ENCODE peak calls at places on chromosome 4, in eight cellular contexts. One of them, this sample, is unnamed.

GRCh38 chr4:147108409-147108808 is 162.7 kb upstream of the TTC29 start:
- DNase-seq in retinal pigment epithelial cell: no peak
- DNase-seq in IMR-90: peak; percentile 65
- DNase-seq in Karpas-422: no peak
- DNase-seq in upper lobe of left lung: no peak
- DNase-seq in small intestine: no peak
- DNase-seq in right cardiac atrium: no peak
- DNase-seq in cardiac muscle cell: peak; percentile 21
- DNase-seq in this sample: no peak

GRCh38 chr4:751676-752075 is 46.0 kb downstream of the PCGF3 start:
- DNase-seq in retinal pigment epithelial cell: no peak
- DNase-seq in IMR-90: no peak
- DNase-seq in Karpas-422: no peak
- DNase-seq in upper lobe of left lung: no peak
- DNase-seq in small intestine: no peak
- DNase-seq in right cardiac atrium: no peak
- DNase-seq in cardiac muscle cell: no peak
- DNase-seq in this sample: no peak

GRCh38 chr4:42015438-42015837 is 25.1 kb downstream of the SLC30A9 start:
- DNase-seq in retinal pigment epithelial cell: no peak
- DNase-seq in IMR-90: no peak
- DNase-seq in Karpas-422: no peak
- DNase-seq in upper lobe of left lung: no peak
- DNase-seq in small intestine: no peak
- DNase-seq in right cardiac atrium: no peak
- DNase-seq in cardiac muscle cell: no peak
- DNase-seq in this sample: no peak

GRCh38 chr4:79050521-79050880 is 111.3 kb upstream of the PAQR3 start:
- DNase-seq in retinal pigment epithelial cell: no peak
- DNase-seq in IMR-90: no peak
- DNase-seq in Karpas-422: no peak
- DNase-seq in upper lobe of left lung: no peak
- DNase-seq in small intestine: peak; percentile 66
- DNase-seq in right cardiac atrium: no peak
- DNase-seq in cardiac muscle cell: no peak
- DNase-seq in this sample: no peak

GRCh38 chr4:114364857-114365256 is 233.8 kb upstream of the UGT8 start:
- DNase-seq in retinal pigment epithelial cell: peak; percentile 30
- DNase-seq in IMR-90: peak; percentile 92
- DNase-seq in Karpas-422: no peak
- DNase-seq in upper lobe of left lung: no peak
- DNase-seq in small intestine: no peak
- DNase-seq in right cardiac atrium: no peak
- DNase-seq in cardiac muscle cell: peak; percentile 61
- DNase-seq in this sample: no peak

GRCh38 chr4:139537292-139537691 is 18.7 kb downstream of the SETD7 start:
- DNase-seq in retinal pigment epithelial cell: no peak
- DNase-seq in IMR-90: no peak
- DNase-seq in Karpas-422: no peak
- DNase-seq in upper lobe of left lung: no peak
- DNase-seq in small intestine: no peak
- DNase-seq in right cardiac atrium: no peak
- DNase-seq in cardiac muscle cell: no peak
- DNase-seq in this sample: no peak

GRCh38 chr4:13483142-13484044 is 747 bp downstream of the RAB28 start:
- DNase-seq in retinal pigment epithelial cell: peak; percentile 33
- DNase-seq in IMR-90: peak; percentile 74
- DNase-seq in Karpas-422: peak; percentile 77
- DNase-seq in upper lobe of left lung: peak; percentile 56
- DNase-seq in small intestine: peak; percentile 32
- DNase-seq in right cardiac atrium: peak; percentile 63
- DNase-seq in cardiac muscle cell: peak; percentile 79
- DNase-seq in this sample: peak; percentile 30

GRCh38 chr4:56976878-56977320 is 507 bp downstream of the NOA1 start:
- DNase-seq in retinal pigment epithelial cell: no peak
- DNase-seq in IMR-90: no peak
- DNase-seq in Karpas-422: peak; percentile 74
- DNase-seq in upper lobe of left lung: peak; percentile 81
- DNase-seq in small intestine: peak; percentile 65
- DNase-seq in right cardiac atrium: peak; percentile 28
- DNase-seq in cardiac muscle cell: no peak
- DNase-seq in this sample: no peak

GRCh38 chr4:7463584-7464258 is 29.0 kb upstream of the PSAPL1 start:
- DNase-seq in retinal pigment epithelial cell: no peak
- DNase-seq in IMR-90: no peak
- DNase-seq in Karpas-422: no peak
- DNase-seq in upper lobe of left lung: no peak
- DNase-seq in small intestine: no peak
- DNase-seq in right cardiac atrium: no peak
- DNase-seq in cardiac muscle cell: peak; percentile 4
- DNase-seq in this sample: no peak

GRCh38 chr4:116400480-116400879 is 684.9 kb downstream of the TRAM1L1 start:
- DNase-seq in retinal pigment epithelial cell: no peak
- DNase-seq in IMR-90: no peak
- DNase-seq in Karpas-422: no peak
- DNase-seq in upper lobe of left lung: no peak
- DNase-seq in small intestine: no peak
- DNase-seq in right cardiac atrium: no peak
- DNase-seq in cardiac muscle cell: no peak
- DNase-seq in this sample: no peak

GRCh38 chr4:157096439-157096838 is 20.5 kb downstream of the GLRB start:
- DNase-seq in retinal pigment epithelial cell: no peak
- DNase-seq in IMR-90: no peak
- DNase-seq in Karpas-422: no peak
- DNase-seq in upper lobe of left lung: no peak
- DNase-seq in small intestine: no peak
- DNase-seq in right cardiac atrium: no peak
- DNase-seq in cardiac muscle cell: no peak
- DNase-seq in this sample: no peak

GRCh38 chr4:158016511-158016910 is 156.3 kb downstream of the GASK1B start:
- DNase-seq in retinal pigment epithelial cell: no peak
- DNase-seq in IMR-90: peak; percentile 56
- DNase-seq in Karpas-422: no peak
- DNase-seq in upper lobe of left lung: no peak
- DNase-seq in small intestine: no peak
- DNase-seq in right cardiac atrium: no peak
- DNase-seq in cardiac muscle cell: peak; percentile 79
- DNase-seq in this sample: no peak

GRCh38 chr4:4274226-4274625 is 15.7 kb downstream of the LYAR start:
- DNase-seq in retinal pigment epithelial cell: no peak
- DNase-seq in IMR-90: no peak
- DNase-seq in Karpas-422: no peak
- DNase-seq in upper lobe of left lung: no peak
- DNase-seq in small intestine: no peak
- DNase-seq in right cardiac atrium: no peak
- DNase-seq in cardiac muscle cell: no peak
- DNase-seq in this sample: no peak

GRCh38 chr4:109077486-109077885 is 225.0 kb downstream of the COL25A1 start:
- DNase-seq in retinal pigment epithelial cell: no peak
- DNase-seq in IMR-90: no peak
- DNase-seq in Karpas-422: no peak
- DNase-seq in upper lobe of left lung: no peak
- DNase-seq in small intestine: no peak
- DNase-seq in right cardiac atrium: no peak
- DNase-seq in cardiac muscle cell: peak; percentile 11
- DNase-seq in this sample: no peak

GRCh38 chr4:3812211-3812934 is 46.2 kb downstream of the ADRA2C start:
- DNase-seq in retinal pigment epithelial cell: no peak
- DNase-seq in IMR-90: no peak
- DNase-seq in Karpas-422: no peak
- DNase-seq in upper lobe of left lung: no peak
- DNase-seq in small intestine: no peak
- DNase-seq in right cardiac atrium: peak; percentile 3
- DNase-seq in cardiac muscle cell: no peak
- DNase-seq in this sample: no peak

GRCh38 chr4:139552506-139552905 is 3.5 kb downstream of the SETD7 start:
- DNase-seq in retinal pigment epithelial cell: no peak
- DNase-seq in IMR-90: peak; percentile 53
- DNase-seq in Karpas-422: no peak
- DNase-seq in upper lobe of left lung: no peak
- DNase-seq in small intestine: no peak
- DNase-seq in right cardiac atrium: no peak
- DNase-seq in cardiac muscle cell: peak; percentile 41
- DNase-seq in this sample: no peak

GRCh38 chr4:169993531-169993930 is 32.7 kb downstream of the MFAP3L start:
- DNase-seq in retinal pigment epithelial cell: no peak
- DNase-seq in IMR-90: no peak
- DNase-seq in Karpas-422: no peak
- DNase-seq in upper lobe of left lung: no peak
- DNase-seq in small intestine: no peak
- DNase-seq in right cardiac atrium: no peak
- DNase-seq in cardiac muscle cell: no peak
- DNase-seq in this sample: no peak

GRCh38 chr4:176238157-176238608 is 30.8 kb downstream of the ASB5 start:
- DNase-seq in retinal pigment epithelial cell: peak; percentile 74
- DNase-seq in IMR-90: peak; percentile 87
- DNase-seq in Karpas-422: no peak
- DNase-seq in upper lobe of left lung: no peak
- DNase-seq in small intestine: no peak
- DNase-seq in right cardiac atrium: no peak
- DNase-seq in cardiac muscle cell: peak; percentile 74
- DNase-seq in this sample: no peak

GRCh38 chr4:80033581-80033980 is 39.4 kb downstream of the ANTXR2 start:
- DNase-seq in retinal pigment epithelial cell: no peak
- DNase-seq in IMR-90: no peak
- DNase-seq in Karpas-422: no peak
- DNase-seq in upper lobe of left lung: no peak
- DNase-seq in small intestine: no peak
- DNase-seq in right cardiac atrium: no peak
- DNase-seq in cardiac muscle cell: no peak
- DNase-seq in this sample: no peak

GRCh38 chr4:169492436-169493163 is 119.8 kb downstream of the NEK1 start:
- DNase-seq in retinal pigment epithelial cell: no peak
- DNase-seq in IMR-90: peak; percentile 44
- DNase-seq in Karpas-422: peak; percentile 67
- DNase-seq in upper lobe of left lung: no peak
- DNase-seq in small intestine: peak; percentile 45
- DNase-seq in right cardiac atrium: no peak
- DNase-seq in cardiac muscle cell: peak; percentile 56
- DNase-seq in this sample: peak; percentile 53

GRCh38 chr4:121182296-121182695 is 18.2 kb upstream of the TNIP3 start:
- DNase-seq in retinal pigment epithelial cell: peak; percentile 23
- DNase-seq in IMR-90: peak; percentile 33
- DNase-seq in Karpas-422: peak; percentile 62
- DNase-seq in upper lobe of left lung: no peak
- DNase-seq in small intestine: peak; percentile 45
- DNase-seq in right cardiac atrium: no peak
- DNase-seq in cardiac muscle cell: peak; percentile 32
- DNase-seq in this sample: peak; percentile 84
- H3K4me3 ChIP-seq in retinal pigment epithelial cell: no peak overlapping the region
- H3K4me3 ChIP-seq in IMR-90: peak overlapping the region; percentile 10
- H3K4me3 ChIP-seq in Karpas-422: peak overlapping the region; percentile 49
- H3K4me3 ChIP-seq in upper lobe of left lung: no peak overlapping the region
- H3K4me3 ChIP-seq in small intestine: no peak overlapping the region
- H3K4me3 ChIP-seq in right cardiac atrium: no peak overlapping the region
- H3K4me3 ChIP-seq in cardiac muscle cell: no peak overlapping the region
- H3K4me3 ChIP-seq in this sample: peak overlapping the region; percentile 41

DNA sequence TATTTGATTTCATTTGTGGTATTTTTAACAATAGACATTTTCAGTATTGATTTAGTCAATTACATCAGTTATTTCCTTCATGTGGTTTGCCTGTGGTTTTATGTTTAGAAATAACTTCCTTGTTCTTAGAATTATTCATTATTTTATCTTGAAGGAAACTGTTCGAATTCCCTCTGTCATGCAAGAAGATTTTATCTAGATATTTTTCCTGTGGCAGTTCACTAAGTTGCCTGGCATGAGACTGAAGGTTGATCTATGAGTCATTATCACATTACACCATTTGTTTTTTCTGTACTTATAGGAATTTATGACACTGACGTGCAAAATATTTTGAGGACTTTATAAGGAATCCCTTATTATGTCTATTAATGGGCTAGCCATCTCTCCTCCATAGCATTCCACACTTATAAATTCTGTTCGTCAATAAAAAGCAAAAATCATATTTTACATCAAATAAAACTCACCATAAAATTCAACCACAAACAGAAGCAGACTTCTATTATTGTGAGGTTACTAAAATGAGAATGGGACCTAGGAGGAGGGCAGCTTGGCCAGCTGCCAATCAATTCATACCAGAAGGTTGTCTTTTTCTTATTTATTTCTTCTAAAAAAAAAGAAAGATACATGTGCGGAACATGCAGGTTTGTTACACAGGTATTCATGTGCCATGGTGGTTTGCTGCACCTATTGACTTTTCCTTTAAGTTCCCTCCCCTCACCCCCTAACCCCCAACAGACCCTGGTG is 179.0 kb downstream of the KCNIP4 start:
- DNase-seq in retinal pigment epithelial cell: peak; percentile 78
- DNase-seq in IMR-90: peak; percentile 47
- DNase-seq in Karpas-422: no peak
- DNase-seq in upper lobe of left lung: no peak
- DNase-seq in small intestine: no peak
- DNase-seq in right cardiac atrium: no peak
- DNase-seq in cardiac muscle cell: peak; percentile 70
- DNase-seq in this sample: no peak
- H3K4me3 ChIP-seq in retinal pigment epithelial cell: no peak overlapping the region
- H3K4me3 ChIP-seq in IMR-90: no peak overlapping the region
- H3K4me3 ChIP-seq in Karpas-422: no peak overlapping the region
- H3K4me3 ChIP-seq in upper lobe of left lung: no peak overlapping the region
- H3K4me3 ChIP-seq in small intestine: no peak overlapping the region
- H3K4me3 ChIP-seq in right cardiac atrium: no peak overlapping the region
- H3K4me3 ChIP-seq in cardiac muscle cell: no peak overlapping the region
- H3K4me3 ChIP-seq in this sample: no peak overlapping the region

GRCh38 chr4:94454405-94454804 is 2.7 kb downstream of the PDLIM5 start:
- DNase-seq in retinal pigment epithelial cell: no peak
- DNase-seq in IMR-90: peak; percentile 15
- DNase-seq in Karpas-422: no peak
- DNase-seq in upper lobe of left lung: no peak
- DNase-seq in small intestine: peak; percentile 39
- DNase-seq in right cardiac atrium: no peak
- DNase-seq in cardiac muscle cell: peak; percentile 35
- DNase-seq in this sample: no peak
- H3K4me3 ChIP-seq in retinal pigment epithelial cell: peak overlapping the region; percentile 96
- H3K4me3 ChIP-seq in IMR-90: no peak overlapping the region
- H3K4me3 ChIP-seq in Karpas-422: no peak overlapping the region
- H3K4me3 ChIP-seq in upper lobe of left lung: no peak overlapping the region
- H3K4me3 ChIP-seq in small intestine: no peak overlapping the region
- H3K4me3 ChIP-seq in right cardiac atrium: peak overlapping the region; percentile 98
- H3K4me3 ChIP-seq in cardiac muscle cell: peak overlapping the region; percentile 94
- H3K4me3 ChIP-seq in this sample: no peak overlapping the region

GRCh38 chr4:174136013-174136412 is 147.5 kb downstream of the FBXO8 start:
- DNase-seq in retinal pigment epithelial cell: no peak
- DNase-seq in IMR-90: no peak
- DNase-seq in Karpas-422: no peak
- DNase-seq in upper lobe of left lung: no peak
- DNase-seq in small intestine: no peak
- DNase-seq in right cardiac atrium: no peak
- DNase-seq in cardiac muscle cell: peak; percentile 38
- DNase-seq in this sample: no peak
- H3K4me3 ChIP-seq in retinal pigment epithelial cell: peak overlapping the region; percentile 40
- H3K4me3 ChIP-seq in IMR-90: no peak overlapping the region
- H3K4me3 ChIP-seq in Karpas-422: no peak overlapping the region
- H3K4me3 ChIP-seq in upper lobe of left lung: no peak overlapping the region
- H3K4me3 ChIP-seq in small intestine: no peak overlapping the region
- H3K4me3 ChIP-seq in right cardiac atrium: peak overlapping the region; percentile 49
- H3K4me3 ChIP-seq in cardiac muscle cell: no peak overlapping the region
- H3K4me3 ChIP-seq in this sample: no peak overlapping the region

GRCh38 chr4:2060578-2061207 is 1.6 kb downstream of the NAT8L start:
- DNase-seq in retinal pigment epithelial cell: no peak
- DNase-seq in IMR-90: no peak
- DNase-seq in Karpas-422: no peak
- DNase-seq in upper lobe of left lung: no peak
- DNase-seq in small intestine: peak; percentile 26
- DNase-seq in right cardiac atrium: no peak
- DNase-seq in cardiac muscle cell: no peak
- DNase-seq in this sample: no peak
- H3K4me3 ChIP-seq in retinal pigment epithelial cell: peak overlapping the region; percentile 52
- H3K4me3 ChIP-seq in IMR-90: no peak overlapping the region
- H3K4me3 ChIP-seq in Karpas-422: no peak overlapping the region
- H3K4me3 ChIP-seq in upper lobe of left lung: no peak overlapping the region
- H3K4me3 ChIP-seq in small intestine: no peak overlapping the region
- H3K4me3 ChIP-seq in right cardiac atrium: no peak overlapping the region
- H3K4me3 ChIP-seq in cardiac muscle cell: peak overlapping the region; percentile 41
- H3K4me3 ChIP-seq in this sample: no peak overlapping the region

GRCh38 chr4:113051361-113051760 is 1.9 kb downstream of the ANK2 start:
- DNase-seq in retinal pigment epithelial cell: no peak
- DNase-seq in IMR-90: no peak
- DNase-seq in Karpas-422: no peak
- DNase-seq in upper lobe of left lung: no peak
- DNase-seq in small intestine: no peak
- DNase-seq in right cardiac atrium: no peak
- DNase-seq in cardiac muscle cell: no peak
- DNase-seq in this sample: no peak
- H3K4me3 ChIP-seq in retinal pigment epithelial cell: no peak overlapping the region
- H3K4me3 ChIP-seq in IMR-90: no peak overlapping the region
- H3K4me3 ChIP-seq in Karpas-422: no peak overlapping the region
- H3K4me3 ChIP-seq in upper lobe of left lung: no peak overlapping the region
- H3K4me3 ChIP-seq in small intestine: no peak overlapping the region
- H3K4me3 ChIP-seq in right cardiac atrium: no peak overlapping the region
- H3K4me3 ChIP-seq in cardiac muscle cell: no peak overlapping the region
- H3K4me3 ChIP-seq in this sample: no peak overlapping the region